ENCODE peak calls at places on chromosomes 11 and 22, in eight cellular contexts. F is fibroblast of the aortic adventitia, K is H7, O is HEK293T, C is mesendoderm, Y is ovary, H is cardiac muscle cell, M is upper lobe of right lung. X is an unnamed sample.

GRCh38 chr11:121035169-121035755 is 11.4 kb downstream of the TBCEL start:
- DNase-seq in F (no peak), K (no peak), O (no peak), C (peak), Y (no peak), H (no peak), M (no peak), X (no peak)

GRCh38 chr11:2104524-2105440 is 34.4 kb downstream of the IGF2 start:
- DNase-seq in F (no peak), K (peak), O (no peak), C (no peak), Y (peak), H (no peak), M (no peak), X (peak)

GRCh38 chr22:48581821-48582469 is 1245.7 kb downstream of the BRD1 start:
- DNase-seq in F (no peak), K (no peak), O (no peak), C (peak), Y (no peak), H (no peak), M (no peak), X (peak)

GRCh38 chr11:79201637-79202347 is 239.0 kb downstream of the TENM4 start:
- DNase-seq in F (no peak), K (no peak), O (no peak), C (peak), Y (no peak), H (no peak), M (no peak), X (no peak)

GRCh38 chr11:12810497-12810896 is 136.3 kb downstream of the TEAD1 start:
- DNase-seq in F (peak), K (no peak), O (no peak), C (no peak), Y (peak), H (no peak), M (no peak), X (no peak)

GRCh38 chr11:115961168-115962003 is 457.2 kb upstream of the CADM1 start:
- DNase-seq in F (no peak), K (peak), O (no peak), C (peak), Y (peak), H (no peak), M (no peak), X (no peak)

GRCh38 chr11:119795231-119795630 is 66.2 kb upstream of the NECTIN1 start:
- DNase-seq in F (peak), K (no peak), O (no peak), C (peak), Y (no peak), H (no peak), M (peak), X (no peak)

GRCh38 chr22:46684706-46685105 is 53.3 kb downstream of the CERK start:
- DNase-seq in F (no peak), K (no peak), O (no peak), C (no peak), Y (no peak), H (peak), M (no peak), X (no peak)

GRCh38 chr11:128691802-128692749 is 1.8 kb upstream of the FLI1 start:
- DNase-seq in F (no peak), K (peak), O (no peak), C (peak), Y (no peak), H (no peak), M (no peak), X (no peak)

GRCh38 chr11:76148207-76148606 is 58.1 kb downstream of the WNT11 start:
- DNase-seq in F (no peak), K (no peak), O (no peak), C (no peak), Y (no peak), H (no peak), M (no peak), X (no peak)

GRCh38 chr11:44852159-44852707 is 98.5 kb downstream of the TP53I11 start:
- DNase-seq in F (no peak), K (no peak), O (no peak), C (no peak), Y (no peak), H (no peak), M (no peak), X (no peak)

GRCh38 chr11:85756401-85757200 is 54.3 kb downstream of the SYTL2 start:
- DNase-seq in F (no peak), K (no peak), O (no peak), C (no peak), Y (no peak), H (peak), M (no peak), X (no peak)

GRCh38 chr11:3153291-3153861 is 11.7 kb downstream of the OSBPL5 start:
- DNase-seq in F (peak), K (no peak), O (no peak), C (peak), Y (peak), H (no peak), M (no peak), X (peak)

GRCh38 chr22:46801331-46801811 is 38.9 kb downstream of the TBC1D22A start:
- DNase-seq in F (no peak), K (no peak), O (no peak), C (no peak), Y (no peak), H (no peak), M (no peak), X (no peak)

GRCh38 chr11:69391192-69392103 is 90.0 kb upstream of the LINC01488 start:
- DNase-seq in F (no peak), K (no peak), O (no peak), C (no peak), Y (no peak), H (no peak), M (peak), X (no peak)

GRCh38 chr11:76974179-76974891 is 59.9 kb upstream of the B3GNT6 start:
- DNase-seq in F (no peak), K (no peak), O (no peak), C (no peak), Y (no peak), H (no peak), M (no peak), X (no peak)

GRCh38 chr11:20127671-20128527 is 32.4 kb downstream of the DBX1 start:
- DNase-seq in F (peak), K (peak), O (peak), C (peak), Y (peak), H (peak), M (peak), X (peak)

GRCh38 chr11:119317592-119318239 is 786 bp upstream of the MCAM start:
- DNase-seq in F (no peak), K (peak), O (no peak), C (no peak), Y (no peak), H (no peak), M (no peak), X (no peak)

GRCh38 chr11:203056-203944 is 3.9 kb downstream of the BET1L start:
- DNase-seq in F (no peak), K (no peak), O (no peak), C (no peak), Y (no peak), H (no peak), M (peak), X (no peak)

GRCh38 chr11:11311169-11311568 is 41.9 kb downstream of the CSNK2A3 start:
- DNase-seq in F (no peak), K (no peak), O (no peak), C (no peak), Y (no peak), H (no peak), M (no peak), X (no peak)

GRCh38 chr22:17795143-17795542 is 20.9 kb upstream of the BID start:
- DNase-seq in F (no peak), K (no peak), O (no peak), C (no peak), Y (no peak), H (no peak), M (no peak), X (no peak)

GRCh38 chr11:119195680-119196079 is 10.4 kb downstream of the NHERF4 start:
- DNase-seq in F (peak), K (peak), O (peak), C (peak), Y (peak), H (peak), M (peak), X (peak)

GRCh38 chr11:12200359-12201015 is 90.1 kb downstream of the MICAL2 start:
- DNase-seq in F (peak), K (no peak), O (no peak), C (no peak), Y (peak), H (no peak), M (peak), X (no peak)

GRCh38 chr11:50037282-50037681 is 4.6 kb downstream of the OR4C45 start:
- DNase-seq in F (no peak), K (no peak), O (no peak), C (no peak), Y (no peak), H (no peak), M (no peak), X (no peak)

GRCh38 chr11:70005107-70005818 is 72.9 kb upstream of the ANO1 start:
- DNase-seq in F (peak), K (no peak), O (no peak), C (no peak), Y (no peak), H (no peak), M (no peak), X (no peak)

GRCh38 chr11:6505577-6506240 is 8.6 kb downstream of the DNHD1 start:
- DNase-seq in F (peak), K (peak), O (peak), C (peak), Y (no peak), H (peak), M (no peak), X (no peak)

GRCh38 chr11:47950396-47950795 is 30.0 kb upstream of the PTPRJ start:
- DNase-seq in F (peak), K (no peak), O (no peak), C (no peak), Y (no peak), H (no peak), M (no peak), X (peak)

GRCh38 chr11:69718147-69718546 is 14.3 kb upstream of the FGF19 start:
- DNase-seq in F (no peak), K (peak), O (peak), C (peak), Y (no peak), H (peak), M (no peak), X (no peak)

GRCh38 chr11:117819096-117820040 is 5.2 kb downstream of the FXYD2 start:
- DNase-seq in F (peak), K (peak), O (peak), C (peak), Y (peak), H (peak), M (no peak), X (peak)

GRCh38 chr11:123187221-123187620 is 7.8 kb downstream of the CLMP start:
- DNase-seq in F (peak), K (no peak), O (no peak), C (no peak), Y (no peak), H (no peak), M (no peak), X (no peak)

GRCh38 chr11:64713031-64713780 is 9.8 kb downstream of the NRXN2 start:
- DNase-seq in F (peak), K (peak), O (peak), C (peak), Y (peak), H (peak), M (peak), X (peak)

GRCh38 chr11:110772863-110773262 is 60.6 kb upstream of the ARHGAP20 start:
- DNase-seq in F (no peak), K (no peak), O (no peak), C (peak), Y (no peak), H (no peak), M (no peak), X (no peak)

GRCh38 chr11:114348200-114349191 is 51.8 kb downstream of the C11orf71 start:
- DNase-seq in F (peak), K (peak), O (peak), C (peak), Y (no peak), H (peak), M (no peak), X (no peak)